ENCODE peak calls at places on chromosomes 12 and 14, in eight cellular contexts. One of them, this sample, is unnamed.

GRCh38 chr12:3077572-3078081 is 448 bp downstream of the TSPAN9 start:
- DNase-seq in substantia nigra: no peak
- DNase-seq in Daoy: no peak
- DNase-seq in HTR-8/SVneo: peak; percentile 38
- DNase-seq in aorta: no peak
- DNase-seq in OCI-LY7: no peak
- DNase-seq in activated T-helper 1 cell treated with Interleukin-2 at 50 U/mL for 16 hours: no peak
- DNase-seq in Jurkat, Clone E6-1: no peak
- DNase-seq in this sample: no peak

GRCh38 chr12:107418976-107419375 is 266.6 kb upstream of the PWP1 start:
- DNase-seq in HTR-8/SVneo: no peak
- DNase-seq in Daoy: no peak
- DNase-seq in OCI-LY7: no peak
- DNase-seq in activated T-helper 1 cell treated with Interleukin-2 at 50 U/mL for 16 hours: no peak
- DNase-seq in substantia nigra: no peak
- DNase-seq in Jurkat, Clone E6-1: no peak
- DNase-seq in aorta: no peak
- DNase-seq in this sample: no peak

GRCh38 chr14:68027276-68027675 is 207.7 kb downstream of the RAD51B start:
- DNase-seq in substantia nigra: no peak
- DNase-seq in activated T-helper 1 cell treated with Interleukin-2 at 50 U/mL for 16 hours: no peak
- DNase-seq in Jurkat, Clone E6-1: no peak
- DNase-seq in Daoy: no peak
- DNase-seq in OCI-LY7: no peak
- DNase-seq in aorta: no peak
- DNase-seq in HTR-8/SVneo: no peak
- DNase-seq in this sample: no peak

GRCh38 chr12:207804-208203 is 6.2 kb downstream of the SLC6A12 start:
- DNase-seq in HTR-8/SVneo: no peak
- DNase-seq in substantia nigra: no peak
- DNase-seq in activated T-helper 1 cell treated with Interleukin-2 at 50 U/mL for 16 hours: no peak
- DNase-seq in OCI-LY7: no peak
- DNase-seq in Daoy: no peak
- DNase-seq in Jurkat, Clone E6-1: no peak
- DNase-seq in aorta: peak; percentile 43
- DNase-seq in this sample: no peak

GRCh38 chr14:66240112-66240511 is 246.1 kb upstream of the CCDC196 start:
- DNase-seq in OCI-LY7: no peak
- DNase-seq in Jurkat, Clone E6-1: no peak
- DNase-seq in substantia nigra: no peak
- DNase-seq in HTR-8/SVneo: no peak
- DNase-seq in activated T-helper 1 cell treated with Interleukin-2 at 50 U/mL for 16 hours: no peak
- DNase-seq in aorta: no peak
- DNase-seq in Daoy: no peak
- DNase-seq in this sample: no peak

GRCh38 chr12:50186667-50187066 is 19.5 kb upstream of the CERS5 start:
- DNase-seq in activated T-helper 1 cell treated with Interleukin-2 at 50 U/mL for 16 hours: no peak
- DNase-seq in OCI-LY7: no peak
- DNase-seq in aorta: no peak
- DNase-seq in Daoy: peak; percentile 46
- DNase-seq in HTR-8/SVneo: no peak
- DNase-seq in Jurkat, Clone E6-1: no peak
- DNase-seq in substantia nigra: no peak
- DNase-seq in this sample: no peak

GRCh38 chr12:1234073-1234472 is 243.1 kb downstream of the ERC1 start:
- DNase-seq in activated T-helper 1 cell treated with Interleukin-2 at 50 U/mL for 16 hours: no peak
- DNase-seq in aorta: no peak
- DNase-seq in Jurkat, Clone E6-1: no peak
- DNase-seq in OCI-LY7: no peak
- DNase-seq in HTR-8/SVneo: no peak
- DNase-seq in substantia nigra: no peak
- DNase-seq in Daoy: no peak
- DNase-seq in this sample: no peak

GRCh38 chr12:85920324-85920947 is 46.3 kb downstream of the NTS start:
- DNase-seq in activated T-helper 1 cell treated with Interleukin-2 at 50 U/mL for 16 hours: no peak
- DNase-seq in substantia nigra: no peak
- DNase-seq in aorta: no peak
- DNase-seq in HTR-8/SVneo: peak; percentile 29
- DNase-seq in Jurkat, Clone E6-1: peak; percentile 33
- DNase-seq in OCI-LY7: peak; percentile 49
- DNase-seq in Daoy: no peak
- DNase-seq in this sample: no peak

GRCh38 chr12:46557539-46558373 is 185.2 kb upstream of the SLC38A2 start:
- DNase-seq in aorta: no peak
- DNase-seq in Daoy: peak; percentile 34
- DNase-seq in Jurkat, Clone E6-1: no peak
- DNase-seq in HTR-8/SVneo: no peak
- DNase-seq in OCI-LY7: no peak
- DNase-seq in substantia nigra: no peak
- DNase-seq in activated T-helper 1 cell treated with Interleukin-2 at 50 U/mL for 16 hours: no peak
- DNase-seq in this sample: no peak

GRCh38 chr12:124031058-124031457 is 58.0 kb downstream of the ZNF664 start:
- DNase-seq in activated T-helper 1 cell treated with Interleukin-2 at 50 U/mL for 16 hours: no peak
- DNase-seq in Daoy: no peak
- DNase-seq in OCI-LY7: no peak
- DNase-seq in Jurkat, Clone E6-1: no peak
- DNase-seq in substantia nigra: no peak
- DNase-seq in aorta: no peak
- DNase-seq in HTR-8/SVneo: no peak
- DNase-seq in this sample: no peak

This sample was measured in DND-41.